ENCODE peak calls at places on chromosome 15, in ten cellular contexts. D is bronchial epithelial cell, O is heart left ventricle, F is HFFc6, J is Panc1, M is GM13977, L is Caco-2, W is lower lobe of right lung, A is heart right ventricle, V is MM.1S. I is an unnamed sample.

GRCh38 chr15:76973362-76973743 is 21.6 kb upstream of the PSTPIP1 start:
- DNase-seq in D (no peak), F (no peak), J (peak; percentile 15), O (peak; percentile 50), A (no peak), M (peak; percentile 56), L (no peak), V (no peak), W (peak; percentile 60), I (no peak)

GRCh38 chr15:25381579-25381978 is 57.2 kb downstream of the UBE3A start:
- DNase-seq in F (no peak), J (no peak), O (no peak), W (no peak), D (no peak), V (no peak), L (no peak), M (no peak), A (no peak), I (no peak)

GRCh38 chr15:92892201-92892555 is 7.9 kb upstream of the CHD2 start:
- DNase-seq in O (no peak), W (no peak), A (no peak), M (no peak), F (no peak), D (no peak), L (no peak), V (no peak), J (no peak), I (no peak)

GRCh38 chr15:96184297-96184696 is 146.2 kb upstream of the NR2F2 start:
- DNase-seq in J (no peak), V (no peak), L (no peak), A (no peak), D (no peak), W (no peak), O (no peak), F (no peak), M (no peak), I (no peak)

GRCh38 chr15:31471731-31472430 is 145.2 kb downstream of the KLF13 start:
- DNase-seq in D (peak; percentile 67), J (no peak), W (no peak), L (no peak), A (no peak), M (no peak), O (no peak), F (peak; percentile 84), V (no peak), I (no peak)

GRCh38 chr15:63800245-63800644 is 33.5 kb downstream of the HERC1 start:
- DNase-seq in D (no peak), L (no peak), J (no peak), A (no peak), O (no peak), V (no peak), W (no peak), M (no peak), F (no peak), I (no peak)

GRCh38 chr15:63803106-63803886 is 30.5 kb downstream of the HERC1 start:
- DNase-seq in J (no peak), D (peak; percentile 38), V (no peak), M (no peak), O (no peak), L (no peak), F (no peak), W (no peak), A (no peak), I (no peak)

GRCh38 chr15:69863446-69863845 is 234.3 kb downstream of the TLE3 start:
- DNase-seq in O (no peak), A (no peak), D (no peak), L (no peak), V (no peak), M (no peak), J (no peak), F (no peak), W (no peak), I (no peak)

GRCh38 chr15:58501006-58501405 is 69.2 kb downstream of the LIPC start:
- DNase-seq in J (no peak), V (no peak), O (no peak), F (no peak), L (no peak), M (no peak), W (no peak), A (no peak), D (peak; percentile 32), I (no peak)

DNA sequence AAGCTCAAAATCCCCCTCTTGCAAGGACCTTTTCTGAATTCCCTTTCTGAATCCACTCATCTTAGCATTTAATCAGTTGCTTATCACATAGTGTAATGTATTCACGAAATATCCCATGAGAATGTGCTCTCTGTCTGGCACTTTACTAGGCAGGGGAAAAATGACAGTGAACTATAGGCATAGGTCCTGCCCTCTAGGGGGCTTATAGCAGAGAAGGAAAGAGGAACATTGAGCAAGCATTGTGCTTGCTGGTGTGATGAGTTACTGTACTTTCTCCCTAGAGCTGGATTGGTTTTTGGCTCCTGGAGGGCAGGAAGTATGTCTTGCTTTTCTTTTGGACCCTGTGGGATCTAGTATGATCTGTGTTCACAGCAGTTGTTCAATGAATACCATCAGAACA is 26.5 kb downstream of the DUOX2 start:
- DNase-seq in V (no peak), J (no peak), L (no peak), A (no peak), F (no peak), M (no peak), O (no peak), D (no peak), W (no peak), I (no peak)
- TF ChIP-seq CTCF in V (peak; percentile 14), J (no peak), L (no peak), A (no peak), F (no peak), M (no peak), O (no peak), D (no peak), W (no peak), I (no peak)

GRCh38 chr15:28080386-28080785 is 18.7 kb downstream of the OCA2 start:
- DNase-seq in M (no peak), A (no peak), V (no peak), F (no peak), W (no peak), L (no peak), O (no peak), D (no peak), J (no peak), I (no peak)
- TF ChIP-seq CTCF in M (no peak), A (no peak), V (no peak), F (no peak), W (no peak), L (no peak), O (no peak), D (no peak), J (no peak), I (no peak)

DNA sequence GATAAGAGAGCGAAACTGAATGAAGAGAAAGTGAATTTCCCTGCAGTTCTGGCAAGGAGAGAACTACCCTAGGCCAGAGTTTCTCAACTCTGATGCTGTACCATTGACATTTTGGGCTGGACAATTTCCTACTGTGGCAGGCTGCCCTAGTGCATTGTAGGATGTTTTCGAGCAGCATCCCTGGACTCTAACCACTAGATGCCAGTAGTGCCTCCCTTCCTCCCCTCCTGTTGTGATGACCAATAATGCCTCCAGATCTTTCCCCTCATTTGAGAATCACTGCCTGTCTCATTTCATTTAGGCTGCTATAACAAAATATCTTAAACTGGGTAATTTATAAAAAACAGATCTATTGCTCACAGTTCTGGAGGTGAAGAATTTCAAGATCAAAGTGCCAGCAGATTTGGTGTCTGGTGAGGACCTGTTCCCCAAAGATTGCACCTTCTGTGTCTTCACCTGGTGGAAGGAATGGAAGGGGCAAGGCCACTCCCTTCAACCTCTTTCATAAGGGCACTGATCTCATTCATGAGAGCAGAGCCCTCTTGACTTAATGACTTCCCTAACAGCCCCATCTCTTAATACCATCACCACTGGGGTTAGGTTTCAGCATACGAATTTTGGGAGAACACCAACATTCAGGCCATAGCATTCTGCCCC is 188.9 kb upstream of the MEIS2 start:
- DNase-seq in J (no peak), L (peak; percentile 41), M (no peak), A (no peak), O (no peak), V (peak; percentile 36), D (peak; percentile 18), W (no peak), F (peak; percentile 28), I (no peak)
- TF ChIP-seq CTCF in J (peak; percentile 15), L (peak; percentile 48), M (no peak), A (peak; percentile 32), O (no peak), V (peak; percentile 39), D (peak; percentile 28), W (no peak), F (peak; percentile 61), I (no peak)

DNA sequence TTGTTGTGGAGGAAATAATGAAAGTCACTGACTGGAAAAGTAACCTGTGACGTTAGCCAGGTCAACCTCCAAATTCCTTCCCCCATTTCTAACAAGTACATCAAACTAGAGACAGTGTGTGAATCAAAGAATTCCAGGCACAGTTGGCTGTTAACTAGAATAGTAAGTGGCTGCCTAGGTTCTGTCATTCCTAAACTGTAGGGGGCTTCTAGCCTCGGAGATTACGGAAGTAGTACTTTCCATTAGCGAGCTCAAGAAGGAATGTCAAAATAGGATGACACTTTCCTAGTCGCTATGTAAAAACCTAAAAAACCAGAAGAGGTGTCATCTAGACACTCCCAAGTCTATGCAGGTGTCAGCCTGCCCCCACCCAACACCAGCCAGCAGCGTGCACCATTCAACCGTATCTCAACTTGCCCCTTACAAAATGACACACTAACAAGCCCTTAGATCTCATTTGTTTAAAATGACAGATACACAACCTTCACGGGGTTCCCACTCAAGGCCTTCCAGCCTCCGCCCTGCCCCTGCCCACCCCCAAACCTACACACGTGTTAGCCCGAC is 910 bp downstream of the INO80 start:
- DNase-seq in A (no peak), D (peak; percentile 44), J (peak; percentile 20), F (peak; percentile 23), M (peak; percentile 70), O (no peak), V (no peak), W (no peak), L (no peak), I (no peak)
- TF ChIP-seq CTCF in A (no peak), D (no peak), J (no peak), F (peak; percentile 36), M (no peak), O (no peak), V (no peak), W (no peak), L (peak; percentile 10), I (no peak)

GRCh38 chr15:49031764-49032270 is 14.4 kb downstream of the SECISBP2L start:
- DNase-seq in V (no peak), O (no peak), D (no peak), M (no peak), W (no peak), J (no peak), A (no peak), F (no peak), L (no peak), I (no peak)
- TF ChIP-seq CTCF in V (no peak), O (no peak), D (no peak), M (no peak), W (no peak), J (no peak), A (no peak), F (no peak), L (no peak), I (no peak)

GRCh38 chr15:32659340-32659831 is 17.9 kb downstream of the SCG5 start:
- DNase-seq in V (no peak), L (no peak), D (peak; percentile 97), W (no peak), M (no peak), J (peak; percentile 51), F (peak; percentile 89), A (no peak), O (no peak), I (no peak)
- TF ChIP-seq CTCF in V (no peak), L (no peak), D (peak; percentile 6), W (no peak), M (no peak), J (peak; percentile 4), F (peak; percentile 56), A (no peak), O (no peak), I (no peak)

GRCh38 chr15:61083781-61084134 is 145.3 kb downstream of the RORA start:
- DNase-seq in L (no peak), F (no peak), A (no peak), D (no peak), W (no peak), J (no peak), O (no peak), M (no peak), V (no peak), I (no peak)
- TF ChIP-seq CTCF in L (no peak), F (no peak), A (no peak), D (no peak), W (no peak), J (no peak), O (no peak), M (no peak), V (no peak), I (no peak)